ENCODE peak calls at places on chromosomes 16 and 17, in ten cellular contexts. E is breast epithelium, Q is GM23338, Y is spleen, R is HCT116, F is suprapubic skin, V is sigmoid colon, K is prostate gland, Z is Panc1, U is stomach. W is an unnamed sample.

GRCh38 chr16:87119748-87120147 is 197.4 kb downstream of the C16orf95 start:
- DNase-seq in Z (no peak), R (no peak), F (no peak), V (peak; percentile 12), E (no peak), U (no peak), K (no peak), Y (no peak), Q (no peak), W (no peak)

GRCh38 chr16:10824111-10824893 is 5.7 kb upstream of the TVP23A start:
- DNase-seq in U (peak; percentile 97), K (peak; percentile 59), Q (no peak), V (no peak), Z (no peak), F (no peak), R (no peak), Y (no peak), E (no peak), W (peak; percentile 25)

GRCh38 chr17:13599808-13600398 is 1.8 kb downstream of the HS3ST3A1 start:
- DNase-seq in V (no peak), K (no peak), Z (no peak), Y (no peak), E (no peak), U (no peak), R (no peak), Q (no peak), F (no peak), W (no peak)

GRCh38 chr16:85566502-85567100 is 46.5 kb upstream of the GSE1 start:
- DNase-seq in R (no peak), Y (no peak), U (no peak), E (no peak), Z (no peak), K (no peak), F (no peak), Q (peak; percentile 71), V (no peak), W (peak; percentile 55)

GRCh38 chr17:39776267-39776666 is 38.5 kb downstream of the GRB7 start:
- DNase-seq in F (no peak), Y (no peak), E (no peak), Q (no peak), Z (no peak), K (no peak), R (no peak), U (no peak), V (no peak), W (no peak)

GRCh38 chr17:42407289-42407836 is 15.7 kb downstream of the CAVIN1 start:
- DNase-seq in U (peak; percentile 93), Q (peak; percentile 91), R (no peak), Z (no peak), F (peak; percentile 90), K (peak; percentile 96), E (peak; percentile 96), Y (peak; percentile 93), V (peak; percentile 95), W (peak; percentile 86)

GRCh38 chr17:65278050-65278819 is 141.1 kb downstream of the RGS9 start:
- DNase-seq in Z (no peak), U (peak; percentile 63), Q (peak; percentile 93), R (peak; percentile 57), E (no peak), V (no peak), F (no peak), Y (no peak), K (peak; percentile 44), W (peak; percentile 72)

GRCh38 chr17:76635659-76636360 is 7.7 kb downstream of the ST6GALNAC1 start:
- DNase-seq in K (no peak), Z (no peak), R (no peak), V (no peak), E (no peak), U (no peak), F (no peak), Q (no peak), Y (no peak), W (no peak)

GRCh38 chr17:382644-383533 is 30.3 kb upstream of the RPH3AL start:
- DNase-seq in E (no peak), K (peak; percentile 22), R (no peak), F (no peak), Y (peak; percentile 6), Q (peak; percentile 92), Z (no peak), U (no peak), V (peak; percentile 78), W (no peak)

GRCh38 chr17:44384281-44384822 is 5.1 kb downstream of the ITGA2B start:
- DNase-seq in Y (no peak), E (no peak), V (no peak), R (no peak), K (no peak), Q (no peak), U (no peak), Z (no peak), F (no peak), W (no peak)

GRCh38 chr16:10668322-10669045 is 26.2 kb downstream of the TEKT5 start:
- DNase-seq in Y (no peak), V (no peak), F (no peak), R (no peak), K (no peak), U (peak; percentile 33), Z (peak; percentile 7), E (no peak), Q (peak; percentile 81), W (no peak)

GRCh38 chr17:62576382-62576781 is 51.1 kb upstream of the MRC2 start:
- DNase-seq in U (no peak), Q (no peak), F (no peak), E (no peak), K (no peak), Z (no peak), Y (no peak), V (no peak), R (no peak), W (no peak)

GRCh38 chr17:62581769-62582168 is 45.7 kb upstream of the MRC2 start:
- DNase-seq in K (no peak), Q (no peak), U (no peak), Z (no peak), F (no peak), E (no peak), R (no peak), V (no peak), Y (no peak), W (no peak)

GRCh38 chr17:62578757-62579487 is 48.5 kb upstream of the MRC2 start:
- DNase-seq in Q (no peak), Z (no peak), U (no peak), F (no peak), R (no peak), V (no peak), Y (no peak), E (no peak), K (no peak), W (no peak)

GRCh38 chr17:62580947-62581346 is 46.5 kb upstream of the MRC2 start:
- DNase-seq in Z (no peak), U (no peak), F (no peak), K (no peak), Y (no peak), Q (no peak), V (no peak), R (no peak), E (no peak), W (no peak)
- TF ChIP-seq POLR2AphosphoS5 in Z (no peak), U (no peak), F (no peak), K (no peak), Y (no peak), Q (no peak), V (no peak), R (no peak), E (no peak), W (no peak)

GRCh38 chr17:6683081-6683684 is 30.0 kb downstream of the SLC13A5 start:
- DNase-seq in Z (no peak), Y (no peak), K (no peak), F (no peak), E (no peak), Q (no peak), U (peak; percentile 79), V (no peak), R (no peak), W (no peak)

GRCh38 chr17:6684460-6684783 is 28.7 kb downstream of the SLC13A5 start:
- DNase-seq in F (no peak), Y (no peak), R (no peak), K (no peak), Q (no peak), E (no peak), U (no peak), V (no peak), Z (no peak), W (no peak)

GRCh38 chr17:6682339-6682738 is 30.8 kb downstream of the C17orf100 start:
- DNase-seq in R (no peak), Q (no peak), E (no peak), F (no peak), Z (no peak), U (no peak), Y (no peak), K (no peak), V (no peak), W (no peak)

GRCh38 chr17:6684881-6685767 is 28.0 kb downstream of the SLC13A5 start:
- DNase-seq in Z (no peak), R (no peak), Y (no peak), E (no peak), V (no peak), K (no peak), Q (no peak), F (no peak), U (no peak), W (no peak)

DNA sequence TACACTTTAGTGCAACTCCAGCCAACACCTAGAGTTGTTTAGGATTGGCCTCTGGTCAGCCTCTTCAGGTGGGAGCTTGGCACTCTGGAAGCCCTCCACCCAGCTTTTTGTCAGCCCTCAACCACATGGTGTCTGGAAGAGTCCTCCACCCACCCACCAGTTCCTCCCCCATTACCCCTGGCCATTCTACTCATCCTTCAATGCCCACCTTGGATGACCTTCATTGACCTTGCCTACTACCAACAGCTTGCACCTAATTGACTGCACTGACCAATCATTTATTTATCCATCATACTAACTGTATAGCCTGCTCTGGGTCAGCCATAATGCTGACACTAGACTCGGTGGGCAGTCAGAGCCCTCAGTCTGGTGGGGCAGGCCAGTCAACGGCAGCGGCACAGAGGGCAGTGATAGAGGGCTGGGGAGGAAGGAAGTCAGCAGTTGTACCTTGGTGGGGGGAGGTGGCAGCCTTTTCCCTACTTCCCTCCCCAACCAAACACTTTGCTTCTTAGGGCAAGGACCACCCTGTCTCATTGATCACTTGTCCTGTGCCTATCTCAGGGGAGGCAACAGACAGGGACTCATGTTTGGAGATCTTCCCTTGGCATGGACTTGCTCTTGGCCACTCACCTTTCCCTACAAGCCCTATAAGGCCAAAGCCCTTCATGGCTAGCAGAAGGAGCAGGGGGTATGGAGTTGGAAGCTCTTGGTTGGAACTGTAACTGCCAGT is 29.3 kb downstream of the SLC13A5 start:
- DNase-seq in E (no peak), Q (no peak), R (no peak), K (no peak), F (no peak), U (no peak), V (no peak), Y (no peak), Z (no peak), W (no peak)
- H3K27me3 ChIP-seq in E (no peaks in the 10 kb centered on the region), Q (no peaks in the 10 kb centered on the region), R (no peaks in the 10 kb centered on the region), K (no peaks in the 10 kb centered on the region), F (peaks cover 24% of the 10 kb centered on the region), U (peaks cover 53% of the 10 kb centered on the region), V (peaks cover 5% of the 10 kb centered on the region), Y (peaks cover 35% of the 10 kb centered on the region), Z (peaks cover 3% of the 10 kb centered on the region), W (peaks cover 33% of the 10 kb centered on the region)

GRCh38 chr17:47323382-47324223 is at the start of gene EFCAB13:
- DNase-seq in Y (peak; percentile 96), E (peak; percentile 87), K (peak; percentile 83), R (no peak), Q (peak; percentile 96), F (peak; percentile 92), V (peak; percentile 95), U (peak; percentile 90), Z (peak; percentile 50), W (peak; percentile 92)
- TF ChIP-seq POLR2AphosphoS5 in Y (peak; percentile 96), E (peak; percentile 71), K (peak; percentile 57), R (no peak), Q (peak; percentile 89), F (no peak), V (peak; percentile 84), U (peak; percentile 92), Z (peak; percentile 78), W (peak; percentile 91)

GRCh38 chr17:34413443-34414076 is 50.5 kb upstream of the CCL1 start:
- DNase-seq in Z (no peak), K (no peak), F (no peak), R (no peak), Q (no peak), V (no peak), E (no peak), U (no peak), Y (no peak), W (no peak)
- H3K27me3 ChIP-seq in Z (no peaks in the 10 kb centered on the region), K (peaks cover 10% of the 10 kb centered on the region), F (peaks cover 48% of the 10 kb centered on the region), R (peaks cover 39% of the 10 kb centered on the region), Q (peaks cover 52% of the 10 kb centered on the region), V (peaks cover 55% of the 10 kb centered on the region), E (no peaks in the 10 kb centered on the region), U (peaks cover 67% of the 10 kb centered on the region), Y (peaks cover 4% of the 10 kb centered on the region), W (peaks cover 38% of the 10 kb centered on the region)